ENCODE peak calls at places on chromosomes 4 and X, in four cellular contexts. One of them, this sample, is unnamed.

GRCh38 chr4:146585761-146586333 is 52.8 kb upstream of the POU4F2 start:
- DNase-seq in astrocyte of the spinal cord: peak; percentile 26
- DNase-seq in neural progenitor cell: no peak
- DNase-seq in cardiac muscle cell: no peak
- DNase-seq in this sample: peak; percentile 69

GRCh38 chr4:84697615-84698201 is 114.8 kb downstream of the CDS1 start:
- DNase-seq in astrocyte of the spinal cord: no peak
- DNase-seq in neural progenitor cell: no peak
- DNase-seq in cardiac muscle cell: no peak
- DNase-seq in this sample: peak; percentile 12

GRCh38 chr4:6769138-6769983 is 13.2 kb upstream of the KIAA0232 start:
- DNase-seq in astrocyte of the spinal cord: no peak
- DNase-seq in neural progenitor cell: no peak
- DNase-seq in cardiac muscle cell: no peak
- DNase-seq in this sample: no peak

GRCh38 chr4:13024147-13025105 is 459.7 kb downstream of the RAB28 start:
- DNase-seq in astrocyte of the spinal cord: no peak
- DNase-seq in neural progenitor cell: no peak
- DNase-seq in cardiac muscle cell: no peak
- DNase-seq in this sample: no peak

GRCh38 chr4:94728056-94728766 is 29.5 kb upstream of the BMPR1B start:
- DNase-seq in astrocyte of the spinal cord: no peak
- DNase-seq in neural progenitor cell: no peak
- DNase-seq in cardiac muscle cell: no peak
- DNase-seq in this sample: no peak

GRCh38 chr4:73452953-73453700 is 17.1 kb downstream of the AFP start:
- DNase-seq in astrocyte of the spinal cord: no peak
- DNase-seq in neural progenitor cell: peak; percentile 41
- DNase-seq in cardiac muscle cell: peak; percentile 8
- DNase-seq in this sample: no peak

GRCh38 chr4:112532267-112532666 is 16.3 kb upstream of the NEUROG2 start:
- DNase-seq in astrocyte of the spinal cord: no peak
- DNase-seq in neural progenitor cell: no peak
- DNase-seq in cardiac muscle cell: no peak
- DNase-seq in this sample: peak; percentile 68

GRCh38 chr4:182170417-182170935 is 72.7 kb upstream of the TENM3 start:
- DNase-seq in astrocyte of the spinal cord: no peak
- DNase-seq in neural progenitor cell: no peak
- DNase-seq in cardiac muscle cell: no peak
- DNase-seq in this sample: no peak

GRCh38 chrX:110142096-110142495 is 139.2 kb downstream of the TMEM164 start:
- DNase-seq in astrocyte of the spinal cord: no peak
- DNase-seq in neural progenitor cell: no peak
- DNase-seq in cardiac muscle cell: no peak
- DNase-seq in this sample: no peak

GRCh38 chrX:118802857-118803256 is 20.8 kb upstream of the ZCCHC12 start:
- DNase-seq in astrocyte of the spinal cord: peak; percentile 7
- DNase-seq in neural progenitor cell: no peak
- DNase-seq in cardiac muscle cell: no peak
- DNase-seq in this sample: no peak

GRCh38 chr4:84324850-84325249 is 174.2 kb downstream of the NKX6-1 start:
- DNase-seq in astrocyte of the spinal cord: no peak
- DNase-seq in neural progenitor cell: peak; percentile 47
- DNase-seq in cardiac muscle cell: peak; percentile 49
- DNase-seq in this sample: no peak

GRCh38 chrX:66625525-66625924 is 13.4 kb downstream of the EDA2R start:
- DNase-seq in astrocyte of the spinal cord: no peak
- DNase-seq in neural progenitor cell: no peak
- DNase-seq in cardiac muscle cell: no peak
- DNase-seq in this sample: no peak

GRCh38 chr4:188879598-188879997 is 740.4 kb downstream of the TRIML1 start:
- DNase-seq in astrocyte of the spinal cord: no peak
- DNase-seq in neural progenitor cell: no peak
- DNase-seq in cardiac muscle cell: no peak
- DNase-seq in this sample: no peak

GRCh38 chr4:3780347-3781171 is 14.4 kb downstream of the ADRA2C start:
- DNase-seq in astrocyte of the spinal cord: no peak
- DNase-seq in neural progenitor cell: no peak
- DNase-seq in cardiac muscle cell: peak; percentile 69
- DNase-seq in this sample: no peak

GRCh38 chr4:73729534-73730165 is 10.7 kb upstream of the CXCL8 start:
- DNase-seq in astrocyte of the spinal cord: peak; percentile 86
- DNase-seq in neural progenitor cell: peak; percentile 66
- DNase-seq in cardiac muscle cell: peak; percentile 66
- DNase-seq in this sample: peak; percentile 68

GRCh38 chrX:101602077-101602476 is 15.7 kb downstream of the ARMCX6 start:
- DNase-seq in astrocyte of the spinal cord: no peak
- DNase-seq in neural progenitor cell: no peak
- DNase-seq in cardiac muscle cell: no peak
- DNase-seq in this sample: peak; percentile 53

GRCh38 chrX:23373129-23373804 is 38.6 kb downstream of the PTCHD1 start:
- DNase-seq in astrocyte of the spinal cord: peak; percentile 82
- DNase-seq in neural progenitor cell: no peak
- DNase-seq in cardiac muscle cell: no peak
- DNase-seq in this sample: peak; percentile 48

GRCh38 chr4:122576261-122577188 is 44.3 kb downstream of the IL21 start:
- DNase-seq in astrocyte of the spinal cord: peak; percentile 60
- DNase-seq in neural progenitor cell: peak; percentile 45
- DNase-seq in cardiac muscle cell: peak; percentile 67
- DNase-seq in this sample: peak; percentile 57

GRCh38 chr4:15024386-15024785 is 22.1 kb downstream of the CPEB2 start:
- DNase-seq in astrocyte of the spinal cord: no peak
- DNase-seq in neural progenitor cell: no peak
- DNase-seq in cardiac muscle cell: no peak
- DNase-seq in this sample: no peak

GRCh38 chrX:44043496-44043895 is 70.3 kb upstream of the NDP start:
- DNase-seq in astrocyte of the spinal cord: no peak
- DNase-seq in neural progenitor cell: no peak
- DNase-seq in cardiac muscle cell: no peak
- DNase-seq in this sample: no peak

GRCh38 chr4:57051100-57051499 is 59.1 kb downstream of the IGFBP7 start:
- DNase-seq in astrocyte of the spinal cord: no peak
- DNase-seq in neural progenitor cell: no peak
- DNase-seq in cardiac muscle cell: no peak
- DNase-seq in this sample: no peak

GRCh38 chr4:156193116-156193515 is 239.4 kb upstream of the CTSO start:
- DNase-seq in astrocyte of the spinal cord: peak; percentile 26
- DNase-seq in neural progenitor cell: no peak
- DNase-seq in cardiac muscle cell: no peak
- DNase-seq in this sample: no peak

GRCh38 chr4:133624744-133625143 is 475.6 kb downstream of the PCDH10 start:
- DNase-seq in astrocyte of the spinal cord: peak; percentile 20
- DNase-seq in neural progenitor cell: peak; percentile 18
- DNase-seq in cardiac muscle cell: peak; percentile 51
- DNase-seq in this sample: no peak

GRCh38 chr4:5160668-5161067 is 109.4 kb downstream of the STK32B start:
- DNase-seq in astrocyte of the spinal cord: no peak
- DNase-seq in neural progenitor cell: no peak
- DNase-seq in cardiac muscle cell: no peak
- DNase-seq in this sample: no peak

GRCh38 chrX:15985937-15986336 is 131.3 kb upstream of the AP1S2 start:
- DNase-seq in astrocyte of the spinal cord: no peak
- DNase-seq in neural progenitor cell: no peak
- DNase-seq in cardiac muscle cell: no peak
- DNase-seq in this sample: no peak

GRCh38 chr4:108620933-108621905 is 843 bp downstream of the RPL34 start:
- DNase-seq in astrocyte of the spinal cord: no peak
- DNase-seq in neural progenitor cell: no peak
- DNase-seq in cardiac muscle cell: no peak
- DNase-seq in this sample: no peak

GRCh38 chr4:13917010-13917409 is 289.5 kb upstream of the BOD1L1 start:
- DNase-seq in astrocyte of the spinal cord: peak; percentile 64
- DNase-seq in neural progenitor cell: no peak
- DNase-seq in cardiac muscle cell: no peak
- DNase-seq in this sample: peak; percentile 70

GRCh38 chr4:3849140-3849539 is 83.0 kb downstream of the ADRA2C start:
- DNase-seq in astrocyte of the spinal cord: no peak
- DNase-seq in neural progenitor cell: no peak
- DNase-seq in cardiac muscle cell: no peak
- DNase-seq in this sample: no peak

GRCh38 chr4:186823989-186824388 is 100.3 kb upstream of the FAT1 start:
- DNase-seq in astrocyte of the spinal cord: peak; percentile 32
- DNase-seq in neural progenitor cell: no peak
- DNase-seq in cardiac muscle cell: no peak
- DNase-seq in this sample: no peak

GRCh38 chr4:151266542-151266941 is 10.4 kb upstream of the PRSS48 start:
- DNase-seq in astrocyte of the spinal cord: peak; percentile 16
- DNase-seq in neural progenitor cell: no peak
- DNase-seq in cardiac muscle cell: no peak
- DNase-seq in this sample: peak; percentile 2

GRCh38 chrX:107450823-107451509 is 1.5 kb downstream of the FRMPD3 start:
- DNase-seq in astrocyte of the spinal cord: no peak
- DNase-seq in neural progenitor cell: peak; percentile 82
- DNase-seq in cardiac muscle cell: peak; percentile 77
- DNase-seq in this sample: no peak

GRCh38 chrX:108091878-108092291 is 307 bp downstream of the ATG4A start:
- DNase-seq in astrocyte of the spinal cord: no peak
- DNase-seq in neural progenitor cell: no peak
- DNase-seq in cardiac muscle cell: no peak
- DNase-seq in this sample: no peak

GRCh38 chr4:81330018-81330417 is 115.0 kb upstream of the PRKG2 start:
- DNase-seq in astrocyte of the spinal cord: no peak
- DNase-seq in neural progenitor cell: no peak
- DNase-seq in cardiac muscle cell: no peak
- DNase-seq in this sample: no peak

DNA sequence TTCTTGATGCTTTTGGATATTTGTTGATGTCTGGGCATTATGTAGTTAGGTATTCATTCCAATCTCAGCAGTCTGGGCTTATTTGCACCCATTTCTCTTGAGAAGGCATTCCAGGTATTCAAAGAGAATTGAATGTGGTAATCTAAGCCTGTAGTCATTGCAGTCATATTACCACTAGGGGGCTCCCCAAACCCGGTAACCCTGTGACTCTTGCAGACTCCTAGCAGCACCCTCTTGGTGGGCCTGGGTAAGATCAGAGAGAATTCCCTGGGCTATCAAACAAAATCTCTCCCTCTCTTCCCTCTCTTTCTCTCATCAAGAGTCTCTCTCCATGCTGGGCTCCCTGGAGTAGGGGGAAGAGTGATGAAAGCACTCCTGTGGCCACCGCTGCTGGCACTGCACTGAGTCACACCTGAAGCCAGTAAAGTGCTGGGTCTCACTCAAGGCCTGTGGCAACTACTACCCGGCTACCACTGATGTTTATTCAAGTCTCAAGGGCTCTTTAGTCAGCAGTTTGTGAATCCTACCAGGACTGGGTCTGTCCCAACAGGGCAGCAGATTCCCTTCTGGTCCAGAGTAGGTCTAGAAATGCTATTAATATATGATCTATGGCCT is 187.7 kb upstream of the NUDT10 start:
- DNase-seq in astrocyte of the spinal cord: peak; percentile 5
- DNase-seq in neural progenitor cell: peak; percentile 76
- DNase-seq in cardiac muscle cell: peak; percentile 71
- DNase-seq in this sample: peak; percentile 0
- TF ChIP-seq CTCF in astrocyte of the spinal cord: peak; percentile 66
- TF ChIP-seq CTCF in neural progenitor cell: peak; percentile 67
- TF ChIP-seq CTCF in cardiac muscle cell: peak; percentile 61
- TF ChIP-seq CTCF in this sample: peak; percentile 56

GRCh38 chr4:118682928-118683327 is 2.3 kb upstream of the METTL14 start:
- DNase-seq in astrocyte of the spinal cord: peak; percentile 14
- DNase-seq in neural progenitor cell: peak; percentile 35
- DNase-seq in cardiac muscle cell: peak; percentile 14
- DNase-seq in this sample: peak; percentile 40
- TF ChIP-seq CTCF in astrocyte of the spinal cord: peak; percentile 54
- TF ChIP-seq CTCF in neural progenitor cell: peak; percentile 52
- TF ChIP-seq CTCF in cardiac muscle cell: peak; percentile 54
- TF ChIP-seq CTCF in this sample: peak; percentile 81

DNA sequence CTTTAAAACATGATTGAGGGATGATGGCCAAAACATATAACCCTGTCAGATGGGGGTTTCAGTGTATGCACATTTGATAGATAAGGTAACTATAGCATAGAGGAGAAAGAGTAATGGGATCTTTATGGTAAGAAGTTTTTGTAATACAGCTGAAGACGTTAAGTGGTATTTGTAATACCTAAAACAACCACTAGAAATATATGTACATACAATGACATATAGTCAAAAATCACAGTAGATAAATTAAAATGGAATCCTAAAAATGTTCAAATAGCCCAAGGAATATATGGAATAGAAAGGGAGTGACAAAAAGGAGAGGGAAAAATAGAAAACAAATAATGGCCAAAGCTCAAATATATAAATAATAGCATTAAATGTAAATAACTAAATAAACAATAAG is 371.3 kb upstream of the FSTL5 start:
- DNase-seq in astrocyte of the spinal cord: no peak
- DNase-seq in neural progenitor cell: no peak
- DNase-seq in cardiac muscle cell: no peak
- DNase-seq in this sample: no peak
- TF ChIP-seq CTCF in astrocyte of the spinal cord: no peak
- TF ChIP-seq CTCF in neural progenitor cell: no peak
- TF ChIP-seq CTCF in cardiac muscle cell: no peak
- TF ChIP-seq CTCF in this sample: peak; percentile 39

GRCh38 chr4:23298371-23298770 is 591.5 kb downstream of the PPARGC1A start:
- DNase-seq in astrocyte of the spinal cord: no peak
- DNase-seq in neural progenitor cell: no peak
- DNase-seq in cardiac muscle cell: no peak
- DNase-seq in this sample: no peak

DNA sequence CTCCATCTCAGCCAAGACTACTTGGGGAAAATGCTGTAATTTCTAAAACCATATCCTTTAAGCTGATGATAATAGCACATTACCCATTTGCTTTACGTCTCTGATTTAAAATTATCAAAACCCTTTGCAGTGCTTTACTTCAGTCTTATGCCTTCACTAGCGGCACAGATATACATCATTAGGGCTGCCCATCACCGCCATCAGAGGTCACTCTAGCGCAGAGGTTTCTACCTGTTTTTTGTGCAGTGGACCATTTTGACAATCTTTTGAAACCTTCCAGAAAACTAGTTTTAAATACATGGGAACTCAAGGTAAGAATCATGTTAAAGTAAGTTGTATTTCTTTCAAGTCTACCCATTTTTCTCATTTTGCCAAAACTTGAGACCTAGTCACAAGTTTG is 592.5 kb downstream of the PPARGC1A start:
- DNase-seq in astrocyte of the spinal cord: no peak
- DNase-seq in neural progenitor cell: no peak
- DNase-seq in cardiac muscle cell: no peak
- DNase-seq in this sample: no peak
- TF ChIP-seq CTCF in astrocyte of the spinal cord: no peak
- TF ChIP-seq CTCF in neural progenitor cell: peak; percentile 34
- TF ChIP-seq CTCF in cardiac muscle cell: no peak
- TF ChIP-seq CTCF in this sample: no peak

GRCh38 chrX:46279925-46280313 is 265.3 kb downstream of the ZNF674 start:
- DNase-seq in astrocyte of the spinal cord: no peak
- DNase-seq in neural progenitor cell: no peak
- DNase-seq in cardiac muscle cell: no peak
- DNase-seq in this sample: peak; percentile 28

GRCh38 chrX:46278591-46278990 is 266.6 kb downstream of the ZNF674 start:
- DNase-seq in astrocyte of the spinal cord: no peak
- DNase-seq in neural progenitor cell: no peak
- DNase-seq in cardiac muscle cell: no peak
- DNase-seq in this sample: no peak

GRCh38 chrX:46279214-46279924 is 265.9 kb downstream of the ZNF674 start:
- DNase-seq in astrocyte of the spinal cord: no peak
- DNase-seq in neural progenitor cell: no peak
- DNase-seq in cardiac muscle cell: no peak
- DNase-seq in this sample: no peak
- TF ChIP-seq CTCF in astrocyte of the spinal cord: no peak
- TF ChIP-seq CTCF in neural progenitor cell: no peak
- TF ChIP-seq CTCF in cardiac muscle cell: peak; percentile 9
- TF ChIP-seq CTCF in this sample: no peak

GRCh38 chrX:667360-667759 is 36.8 kb downstream of the SHOX start:
- DNase-seq in astrocyte of the spinal cord: no peak
- DNase-seq in neural progenitor cell: no peak
- DNase-seq in cardiac muscle cell: no peak
- DNase-seq in this sample: peak; percentile 48
- TF ChIP-seq CTCF in astrocyte of the spinal cord: no peak
- TF ChIP-seq CTCF in neural progenitor cell: no peak
- TF ChIP-seq CTCF in cardiac muscle cell: no peak
- TF ChIP-seq CTCF in this sample: no peak

This sample was measured in HFFc6.